ENCODE peak calls at places on chromosomes 16 and 17, in four cellular contexts. D is heart right ventricle, X is cardiac muscle cell, J is IMR-90. S is an unnamed sample.

GRCh38 chr17:67365762-67366192 is 600 bp downstream of the PSMD12 start:
- DNase-seq in D (no peak), X (no peak), J (peak), S (peak)

GRCh38 chr16:88970095-88970494 is 6.9 kb downstream of the CBFA2T3 start:
- DNase-seq in D (no peak), J (no peak), X (no peak), S (no peak)

GRCh38 chr17:34639706-34640425 is 60.5 kb downstream of the TMEM132E start:
- DNase-seq in J (no peak), D (no peak), X (no peak), S (no peak)

GRCh38 chr17:62653831-62654829 is 26.7 kb downstream of the MRC2 start:
- DNase-seq in X (peak), D (peak), J (peak), S (peak)

GRCh38 chr17:68399638-68400403 is 57.5 kb downstream of the WIPI1 start:
- DNase-seq in D (no peak), J (peak), X (no peak), S (peak)

GRCh38 chr17:63445571-63446217 is 412 bp downstream of the CYB561 start:
- DNase-seq in D (no peak), J (no peak), X (peak), S (no peak)

GRCh38 chr16:24850289-24850931 is 4.6 kb downstream of the SLC5A11 start:
- DNase-seq in D (no peak), J (peak), X (no peak), S (peak)

GRCh38 chr17:77592503-77592902 is 366.0 kb upstream of the TNRC6C start:
- DNase-seq in D (no peak), J (no peak), X (no peak), S (no peak)

GRCh38 chr16:47311738-47312505 is 148.9 kb downstream of the ITFG1 start:
- DNase-seq in X (no peak), J (peak), D (no peak), S (peak)

GRCh38 chr16:53094013-53094630 is 39.3 kb downstream of the CHD9 start:
- DNase-seq in J (no peak), D (peak), X (peak), S (no peak)

DNA sequence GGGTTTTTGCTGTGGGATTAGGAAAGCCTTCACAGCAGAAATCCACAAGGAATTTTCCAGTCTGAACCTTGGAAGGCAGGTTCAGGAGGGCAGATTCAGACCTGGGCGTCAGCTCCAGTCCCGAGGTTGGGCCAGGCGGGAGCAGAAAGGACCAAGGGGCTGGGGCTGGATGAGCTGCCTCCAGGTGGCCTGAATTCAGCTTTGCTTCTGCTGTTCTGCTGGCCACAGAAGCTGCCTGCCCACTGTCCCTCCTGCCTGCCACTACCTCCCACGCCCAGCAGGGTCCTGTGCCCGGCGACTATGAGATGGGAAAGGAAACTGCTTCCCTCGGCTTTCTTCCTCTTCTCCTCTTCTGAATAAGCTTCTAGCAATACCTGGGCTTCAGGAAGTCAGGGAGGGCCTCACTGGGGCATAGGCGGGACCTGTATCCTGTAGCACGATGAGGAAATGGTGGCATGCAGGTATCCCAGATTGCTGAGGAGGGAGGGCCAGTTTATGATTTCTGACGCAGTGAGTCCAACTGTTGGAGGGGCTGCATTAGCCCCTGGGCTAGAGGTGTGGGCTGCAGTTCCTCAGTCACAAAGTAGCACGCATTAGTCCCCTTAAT is 18.4 kb downstream of the TBX4 start:
- DNase-seq in X (no peak), J (no peak), D (no peak), S (no peak)
- TF ChIP-seq CTCF in X (no peak), J (no peak), D (no peak), S (no peak)

GRCh38 chr17:57557363-57557762 is 187.7 kb downstream of the CCDC182 start:
- DNase-seq in X (no peak), D (no peak), J (no peak), S (no peak)
- H3K4me3 ChIP-seq in X (no peak), D (no peak), J (no peak), S (no peak)

GRCh38 chr17:2174048-2174447 is 119.1 kb downstream of the HIC1 start:
- DNase-seq in D (no peak), J (peak), X (no peak), S (peak)

GRCh38 chr17:2176484-2177175 is 121.7 kb downstream of the HIC1 start:
- DNase-seq in X (no peak), D (peak), J (no peak), S (no peak)

GRCh38 chr17:2173005-2173404 is 118.1 kb downstream of the HIC1 start:
- DNase-seq in D (peak), J (peak), X (peak), S (peak)

GRCh38 chr17:2175294-2175628 is 120.4 kb downstream of the HIC1 start:
- DNase-seq in D (no peak), X (no peak), J (no peak), S (no peak)

GRCh38 chr17:2174471-2175293 is 119.8 kb downstream of the HIC1 start:
- DNase-seq in D (peak), J (peak), X (peak), S (peak)
- TF ChIP-seq CTCF in D (no peak), J (peak), X (no peak), S (peak)

DNA sequence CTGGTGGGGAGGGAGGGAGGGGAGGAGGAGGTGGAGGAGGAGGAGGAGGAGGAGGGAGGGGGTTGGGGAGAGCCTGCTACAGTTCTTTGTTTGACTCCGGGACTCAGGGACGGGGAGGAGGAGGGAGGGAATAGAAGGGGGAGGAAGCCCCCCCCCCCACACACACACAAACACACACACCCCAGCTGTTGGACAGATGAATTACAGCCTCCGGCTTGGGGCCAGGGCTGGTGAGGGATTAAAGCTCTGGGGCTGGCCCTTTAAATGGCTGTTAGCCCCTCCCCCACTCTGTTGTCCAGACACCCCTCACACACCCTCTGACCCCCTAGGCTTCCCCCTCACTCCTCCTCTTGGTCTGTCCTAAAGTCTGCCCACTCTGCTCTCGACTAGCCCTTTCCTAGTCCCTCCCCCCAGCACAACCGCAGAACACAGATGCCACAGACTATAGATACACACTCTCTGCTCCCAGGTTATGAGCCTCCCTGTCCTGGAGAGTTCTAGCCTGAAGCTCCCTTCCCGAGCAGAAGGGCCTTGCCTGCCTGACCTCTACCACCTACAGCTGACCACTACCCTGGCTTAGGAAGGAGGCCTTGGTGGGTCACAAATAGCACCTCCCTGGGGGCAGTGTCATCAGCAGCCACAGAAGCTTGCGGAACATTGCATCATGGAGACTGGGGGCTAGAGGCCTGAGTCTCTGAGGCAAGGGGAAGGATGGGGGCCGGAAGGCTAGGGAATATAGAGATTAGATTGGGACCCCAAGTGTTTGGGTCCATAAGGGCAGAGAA is 4.5 kb downstream of the KDM6B start:
- DNase-seq in D (no peak), X (peak), J (peak), S (peak)
- H3K4me3 ChIP-seq in D (no peak), X (peak), J (peak), S (peak)